ENCODE peak calls at places on chromosome 9, in nine cellular contexts. Y, B, Q, J, M, G, R, U and N are unnamed samples.

GRCh38 chr9:129671519-129671918 is 6.1 kb downstream of the PRRX2 start:
- DNase-seq in J (no peak), G (no peak), U (peak), Y (no peak), R (no peak), Q (no peak), B (no peak), M (no peak), N (no peak)

GRCh38 chr9:89357331-89358197 is 39.3 kb downstream of the SECISBP2 start:
- DNase-seq in U (no peak), Q (no peak), M (no peak), B (no peak), J (no peak), Y (no peak), R (no peak), G (no peak), N (no peak)

GRCh38 chr9:134325096-134325812 is 1.0 kb upstream of the RXRA start:
- DNase-seq in R (no peak), J (no peak), Q (peak), M (no peak), Y (peak), U (peak), G (no peak), B (no peak), N (peak)

GRCh38 chr9:136381311-136381710 is 7.8 kb upstream of the CARD9 start:
- DNase-seq in B (no peak), U (no peak), M (no peak), J (no peak), G (no peak), Y (no peak), Q (no peak), R (no peak), N (no peak)

GRCh38 chr9:133345596-133345995 is 2.3 kb downstream of the MED22 start:
- DNase-seq in R (no peak), J (no peak), U (no peak), G (no peak), Q (no peak), B (no peak), M (no peak), Y (no peak), N (no peak)

GRCh38 chr9:90919883-90920282 is 118.3 kb downstream of the SYK start:
- DNase-seq in M (no peak), B (no peak), U (no peak), Y (no peak), Q (no peak), J (no peak), G (no peak), R (no peak), N (no peak)

GRCh38 chr9:96317335-96317980 is 15.5 kb upstream of the HSD17B3 start:
- DNase-seq in Q (peak), B (peak), U (peak), G (peak), R (peak), J (peak), Y (peak), M (no peak), N (peak)

GRCh38 chr9:128540630-128541355 is 11.6 kb upstream of the SPTAN1 start:
- DNase-seq in Y (no peak), U (no peak), B (no peak), Q (no peak), R (no peak), M (no peak), J (no peak), G (no peak), N (no peak)

GRCh38 chr9:109537288-109537687 is 39.2 kb upstream of the PTPN3 start:
- DNase-seq in Y (no peak), M (no peak), R (no peak), G (no peak), J (no peak), Q (no peak), U (no peak), B (no peak), N (no peak)

GRCh38 chr9:127333326-127334064 is 63.5 kb upstream of the SLC2A8 start:
- DNase-seq in Q (no peak), B (no peak), G (no peak), J (no peak), U (no peak), Y (no peak), R (no peak), M (no peak), N (no peak)

GRCh38 chr9:13322828-13323550 is 43.5 kb upstream of the MPDZ start:
- DNase-seq in J (no peak), M (no peak), R (no peak), B (no peak), Q (no peak), U (no peak), Y (no peak), G (no peak), N (no peak)

GRCh38 chr9:106619211-106619610 is 243.8 kb upstream of the ZNF462 start:
- DNase-seq in M (no peak), B (no peak), G (no peak), R (no peak), U (no peak), Y (no peak), J (no peak), Q (peak), N (no peak)

GRCh38 chr9:134442486-134443168 is 116.4 kb downstream of the RXRA start:
- DNase-seq in R (no peak), Q (peak), J (no peak), Y (no peak), U (peak), M (no peak), B (no peak), G (no peak), N (no peak)

GRCh38 chr9:17236147-17236546 is 101.3 kb downstream of the CNTLN start:
- DNase-seq in Q (no peak), M (no peak), U (no peak), R (no peak), J (no peak), B (no peak), Y (no peak), G (no peak), N (no peak)

GRCh38 chr9:76394896-76395244 is 644 bp upstream of the RFK start:
- DNase-seq in B (peak), J (peak), U (peak), M (no peak), Y (peak), G (no peak), R (peak), Q (peak), N (no peak)

GRCh38 chr9:131875828-131876485 is 136.1 kb upstream of the RAPGEF1 start:
- DNase-seq in J (no peak), U (peak), B (no peak), R (no peak), Q (peak), M (no peak), Y (no peak), G (no peak), N (no peak)

GRCh38 chr9:121353246-121353975 is 16.6 kb downstream of the STOM start:
- DNase-seq in R (peak), U (no peak), M (no peak), Y (no peak), J (no peak), B (peak), G (no peak), Q (no peak), N (peak)

GRCh38 chr9:136902259-136902821 is 16.0 kb downstream of the TRAF2 start:
- DNase-seq in B (peak), J (peak), Y (peak), M (peak), R (peak), Q (peak), G (no peak), U (peak), N (peak)

GRCh38 chr9:92747459-92748232 is 17.0 kb downstream of the BICD2 start:
- DNase-seq in Y (no peak), B (no peak), J (no peak), U (peak), R (no peak), G (no peak), M (no peak), Q (peak), N (no peak)

GRCh38 chr9:133881671-133882381 is 110.3 kb downstream of the VAV2 start:
- DNase-seq in R (no peak), U (no peak), B (no peak), Y (no peak), M (no peak), J (no peak), G (no peak), Q (no peak), N (no peak)

GRCh38 chr9:91027005-91027404 is 225.4 kb downstream of the SYK start:
- DNase-seq in R (no peak), G (no peak), J (no peak), B (no peak), M (no peak), Y (no peak), U (no peak), Q (no peak), N (no peak)

GRCh38 chr9:107489144-107489673 is 360 bp downstream of the KLF4 start:
- DNase-seq in B (no peak), M (no peak), G (no peak), Q (no peak), Y (no peak), J (no peak), R (no peak), U (no peak), N (no peak)

GRCh38 chr9:117734523-117735314 is 30.5 kb downstream of the TLR4 start:
- DNase-seq in G (no peak), Y (no peak), Q (no peak), U (peak), M (no peak), R (no peak), B (no peak), J (no peak), N (no peak)